ENCODE peak calls at places on chromosomes 4 and X, in four cellular contexts. D is CD8-positive, alpha-beta T cell; I is H4; G is ACHN. E is an unnamed sample.

GRCh38 chrX:31228909-31229308 is 157.1 kb upstream of the FTHL17 start:
- DNase-seq in I (no peak), G (no peak), D (no peak), E (no peak)

GRCh38 chr4:19883841-19884240 is 367.9 kb upstream of the SLIT2 start:
- DNase-seq in D (no peak), I (no peak), G (no peak), E (no peak)

GRCh38 chr4:946517-947471 is 14.5 kb downstream of the TMEM175 start:
- DNase-seq in D (no peak), I (no peak), G (no peak), E (no peak)

GRCh38 chr4:105896984-105897760 is 1.9 kb downstream of the NPNT start:
- DNase-seq in I (no peak), D (no peak), G (no peak), E (no peak)

GRCh38 chr4:148539387-148539786 is 97.2 kb upstream of the NR3C2 start:
- DNase-seq in I (no peak), D (no peak), G (no peak), E (no peak)

GRCh38 chr4:110619001-110619350 is 3.9 kb downstream of the PITX2 start:
- DNase-seq in I (no peak), D (no peak), G (no peak), E (no peak)

GRCh38 chrX:12489341-12489740 is 301.9 kb upstream of the PRPS2 start:
- DNase-seq in I (no peak), G (no peak), D (no peak), E (no peak)

GRCh38 chr4:97106161-97106560 is 1037.1 kb downstream of the STPG2 start:
- DNase-seq in D (no peak), I (no peak), G (no peak), E (no peak)

GRCh38 chrX:111322231-111322855 is 52.1 kb upstream of the CAPN6 start:
- DNase-seq in I (no peak), D (no peak), G (no peak), E (no peak)

GRCh38 chrX:13164611-13165010 is 120.2 kb upstream of the FAM9C start:
- DNase-seq in D (no peak), I (no peak), G (peak), E (no peak)